ENCODE peak calls at places on chromosomes 4 and X, in six cellular contexts. N, H, O, W, X and L are unnamed samples.

GRCh38 chr4:108725457-108725856 is 37.4 kb downstream of the ETNPPL start:
- DNase-seq in N (no peak), H (no peak), O (no peak), W (peak; percentile 43), X (no peak), L (no peak)

GRCh38 chrX:129626026-129626425 is 28.7 kb downstream of the APLN start:
- DNase-seq in N (no peak), H (no peak), O (no peak), W (no peak), X (no peak), L (peak; percentile 25)

GRCh38 chr4:52822583-52823477 is 39.3 kb upstream of the RASL11B start:
- DNase-seq in N (no peak), H (no peak), O (no peak), W (no peak), X (no peak), L (no peak)

GRCh38 chrX:106612403-106612789 is 618 bp downstream of the RADX start:
- DNase-seq in N (peak; percentile 40), H (peak; percentile 4), O (no peak), W (no peak), X (no peak), L (no peak)

GRCh38 chr4:76219299-76220055 is 5.9 kb upstream of the SCARB2 start:
- DNase-seq in N (no peak), H (no peak), O (no peak), W (no peak), X (no peak), L (peak; percentile 85)

GRCh38 chrX:44705817-44706551 is 137.8 kb upstream of the DUSP21 start:
- DNase-seq in N (no peak), H (no peak), O (no peak), W (peak; percentile 66), X (no peak), L (no peak)

GRCh38 chrX:152819271-152819670 is 11.3 kb downstream of the CETN2 start:
- DNase-seq in N (no peak), H (no peak), O (no peak), W (no peak), X (no peak), L (no peak)

GRCh38 chr4:109945056-109945455 is 32.4 kb downstream of the EGF start:
- DNase-seq in N (no peak), H (no peak), O (peak; percentile 46), W (no peak), X (no peak), L (no peak)

GRCh38 chrX:148501121-148502066 is 977 bp downstream of the AFF2 start:
- DNase-seq in N (no peak), H (no peak), O (peak; percentile 0), W (peak; percentile 76), X (no peak), L (no peak)

GRCh38 chrX:101759000-101759399 is 99.3 kb upstream of the ARMCX2 start:
- DNase-seq in N (peak; percentile 20), H (no peak), O (peak; percentile 1), W (peak; percentile 71), X (no peak), L (peak; percentile 63)

GRCh38 chr4:81754169-81754568 is 282.5 kb upstream of the RASGEF1B start:
- DNase-seq in N (no peak), H (no peak), O (no peak), W (no peak), X (no peak), L (peak; percentile 4)

GRCh38 chr4:105709081-105709450 is 482 bp downstream of the GSTCD start:
- DNase-seq in N (no peak), H (peak; percentile 39), O (peak; percentile 3), W (peak; percentile 69), X (no peak), L (peak; percentile 16)

GRCh38 chr4:87497141-87497540 is 32.0 kb downstream of the SPARCL1 start:
- DNase-seq in N (no peak), H (no peak), O (no peak), W (peak; percentile 76), X (no peak), L (no peak)